ENCODE peak calls at places on chromosomes 4 and X, in five cellular contexts. One of them, this sample, is unnamed. For H3K27me3, the result is how much of the 10 kb centered on the place peaks cover.

GRCh38 chr4:568351-568652 is 7.8 kb downstream of the TMEM271 start:
- DNase-seq in naive thymus-derived CD4-positive, alpha-beta T cell: no peak
- DNase-seq in neuronal stem cell: no peak
- DNase-seq in cardiac muscle cell: no peak
- DNase-seq in psoas muscle: no peak
- DNase-seq in this sample: no peak

GRCh38 chr4:174496631-174497442 is 25.5 kb downstream of the HPGD start:
- DNase-seq in neuronal stem cell: no peak
- DNase-seq in cardiac muscle cell: no peak
- DNase-seq in psoas muscle: no peak
- DNase-seq in naive thymus-derived CD4-positive, alpha-beta T cell: peak
- DNase-seq in this sample: no peak

GRCh38 chr4:136319789-136320470 is 1212.4 kb downstream of the PCDH18 start:
- DNase-seq in naive thymus-derived CD4-positive, alpha-beta T cell: no peak
- DNase-seq in psoas muscle: no peak
- DNase-seq in neuronal stem cell: no peak
- DNase-seq in cardiac muscle cell: no peak
- DNase-seq in this sample: no peak

GRCh38 chr4:84237008-84237407 is 262.1 kb downstream of the NKX6-1 start:
- DNase-seq in cardiac muscle cell: no peak
- DNase-seq in psoas muscle: no peak
- DNase-seq in neuronal stem cell: no peak
- DNase-seq in naive thymus-derived CD4-positive, alpha-beta T cell: no peak
- DNase-seq in this sample: no peak

GRCh38 chr4:87007345-87008181 is 72.8 kb downstream of the AFF1 start:
- DNase-seq in neuronal stem cell: peak
- DNase-seq in cardiac muscle cell: peak
- DNase-seq in psoas muscle: peak
- DNase-seq in naive thymus-derived CD4-positive, alpha-beta T cell: peak
- DNase-seq in this sample: peak

GRCh38 chr4:37383579-37384229 is 139.2 kb downstream of the NWD2 start:
- DNase-seq in cardiac muscle cell: peak
- DNase-seq in psoas muscle: no peak
- DNase-seq in naive thymus-derived CD4-positive, alpha-beta T cell: peak
- DNase-seq in neuronal stem cell: peak
- DNase-seq in this sample: no peak

GRCh38 chr4:99180367-99181169 is 36.5 kb upstream of the ADH4 start:
- DNase-seq in naive thymus-derived CD4-positive, alpha-beta T cell: no peak
- DNase-seq in cardiac muscle cell: peak
- DNase-seq in neuronal stem cell: no peak
- DNase-seq in psoas muscle: no peak
- DNase-seq in this sample: no peak

GRCh38 chr4:25667931-25668557 is 12.4 kb downstream of the SLC34A2 start:
- DNase-seq in cardiac muscle cell: peak
- DNase-seq in neuronal stem cell: no peak
- DNase-seq in naive thymus-derived CD4-positive, alpha-beta T cell: no peak
- DNase-seq in psoas muscle: no peak
- DNase-seq in this sample: no peak

GRCh38 chrX:106243376-106243775 is 75.3 kb downstream of the PWWP3B start:
- DNase-seq in neuronal stem cell: no peak
- DNase-seq in cardiac muscle cell: no peak
- DNase-seq in psoas muscle: no peak
- DNase-seq in naive thymus-derived CD4-positive, alpha-beta T cell: no peak
- DNase-seq in this sample: no peak

DNA sequence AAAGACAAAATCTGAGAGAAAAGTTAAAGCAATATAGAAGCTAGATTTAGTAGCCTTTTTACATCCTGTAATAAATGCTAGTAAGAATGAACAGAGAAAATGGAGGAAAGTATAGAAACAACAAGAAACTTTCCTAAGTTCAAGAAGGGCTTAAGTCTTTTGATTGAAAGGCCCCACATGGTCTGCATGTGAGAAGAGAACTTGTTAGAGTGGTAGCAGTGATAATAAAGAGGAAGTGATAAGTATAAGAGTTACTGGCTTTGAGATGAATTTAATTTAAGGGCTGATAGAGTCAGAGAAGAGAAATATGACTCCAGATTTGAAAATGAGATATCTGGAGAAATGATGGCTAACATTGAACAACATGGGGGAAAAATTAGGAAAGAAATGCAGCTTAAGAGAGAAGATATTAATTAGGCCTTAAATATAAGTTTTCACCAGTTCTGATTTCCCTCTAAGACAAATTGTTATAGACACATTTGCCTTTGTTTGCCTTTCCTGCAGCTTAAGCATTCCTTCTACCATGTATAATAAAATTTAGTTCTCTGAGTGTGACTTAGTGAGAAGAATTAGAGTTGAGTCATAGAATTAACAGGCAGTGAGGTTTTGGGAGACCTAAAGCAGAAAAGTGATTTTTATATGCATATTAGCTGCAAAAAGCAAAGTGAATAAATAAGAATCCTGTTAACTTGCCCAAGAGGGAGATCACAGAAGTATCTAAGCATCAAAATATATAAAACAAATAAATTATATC is 18.4 kb downstream of the ZFX start:
- DNase-seq in cardiac muscle cell: no peak
- DNase-seq in neuronal stem cell: no peak
- DNase-seq in psoas muscle: no peak
- DNase-seq in naive thymus-derived CD4-positive, alpha-beta T cell: no peak
- DNase-seq in this sample: no peak
- H3K27me3 ChIP-seq in cardiac muscle cell: under half
- H3K27me3 ChIP-seq in neuronal stem cell: under half
- H3K27me3 ChIP-seq in psoas muscle: under half
- H3K27me3 ChIP-seq in naive thymus-derived CD4-positive, alpha-beta T cell: under half
- H3K27me3 ChIP-seq in this sample: under half

GRCh38 chr4:140092094-140092820 is 61.7 kb downstream of the MAML3 start:
- DNase-seq in psoas muscle: peak
- DNase-seq in naive thymus-derived CD4-positive, alpha-beta T cell: no peak
- DNase-seq in cardiac muscle cell: no peak
- DNase-seq in neuronal stem cell: peak
- DNase-seq in this sample: peak
- H3K4me3 ChIP-seq in psoas muscle: peak
- H3K4me3 ChIP-seq in naive thymus-derived CD4-positive, alpha-beta T cell: no peak
- H3K4me3 ChIP-seq in cardiac muscle cell: no peak
- H3K4me3 ChIP-seq in neuronal stem cell: no peak
- H3K4me3 ChIP-seq in this sample: peak

GRCh38 chrX:132369650-132370049 is 119.2 kb downstream of the MBNL3 start:
- DNase-seq in cardiac muscle cell: no peak
- DNase-seq in naive thymus-derived CD4-positive, alpha-beta T cell: no peak
- DNase-seq in psoas muscle: no peak
- DNase-seq in neuronal stem cell: no peak
- DNase-seq in this sample: no peak

GRCh38 chrX:132365490-132365889 is 123.3 kb downstream of the MBNL3 start:
- DNase-seq in naive thymus-derived CD4-positive, alpha-beta T cell: no peak
- DNase-seq in cardiac muscle cell: no peak
- DNase-seq in psoas muscle: no peak
- DNase-seq in neuronal stem cell: no peak
- DNase-seq in this sample: no peak

GRCh38 chrX:132367314-132367713 is 121.5 kb downstream of the MBNL3 start:
- DNase-seq in psoas muscle: no peak
- DNase-seq in naive thymus-derived CD4-positive, alpha-beta T cell: no peak
- DNase-seq in cardiac muscle cell: no peak
- DNase-seq in neuronal stem cell: no peak
- DNase-seq in this sample: no peak

GRCh38 chrX:132367984-132368383 is 120.9 kb downstream of the MBNL3 start:
- DNase-seq in psoas muscle: no peak
- DNase-seq in naive thymus-derived CD4-positive, alpha-beta T cell: no peak
- DNase-seq in neuronal stem cell: no peak
- DNase-seq in cardiac muscle cell: no peak
- DNase-seq in this sample: no peak

DNA sequence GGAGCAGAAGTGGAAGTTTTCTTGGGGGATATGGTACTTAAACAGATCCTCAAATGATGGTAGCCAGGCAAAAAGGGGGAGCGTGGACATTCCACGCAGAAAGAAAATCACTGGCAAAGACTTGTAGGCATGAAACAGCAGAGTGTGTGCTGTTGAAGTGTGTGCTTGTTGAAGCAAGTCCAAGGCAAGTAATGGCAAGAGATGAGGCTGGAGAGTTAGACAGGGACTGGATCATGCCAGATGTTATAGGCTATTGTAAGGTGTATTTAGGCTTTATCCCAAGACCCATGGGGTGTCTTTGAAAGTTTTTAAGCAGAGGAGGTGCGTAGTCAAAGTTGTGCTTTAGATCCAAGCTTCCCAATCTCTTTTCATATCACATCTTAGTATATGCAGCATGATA is 124.5 kb downstream of the MBNL3 start:
- DNase-seq in cardiac muscle cell: no peak
- DNase-seq in neuronal stem cell: no peak
- DNase-seq in naive thymus-derived CD4-positive, alpha-beta T cell: no peak
- DNase-seq in psoas muscle: no peak
- DNase-seq in this sample: no peak
- H3K27me3 ChIP-seq in cardiac muscle cell: under half
- H3K27me3 ChIP-seq in neuronal stem cell: under half
- H3K27me3 ChIP-seq in naive thymus-derived CD4-positive, alpha-beta T cell: under half
- H3K27me3 ChIP-seq in psoas muscle: under half
- H3K27me3 ChIP-seq in this sample: under half

DNA sequence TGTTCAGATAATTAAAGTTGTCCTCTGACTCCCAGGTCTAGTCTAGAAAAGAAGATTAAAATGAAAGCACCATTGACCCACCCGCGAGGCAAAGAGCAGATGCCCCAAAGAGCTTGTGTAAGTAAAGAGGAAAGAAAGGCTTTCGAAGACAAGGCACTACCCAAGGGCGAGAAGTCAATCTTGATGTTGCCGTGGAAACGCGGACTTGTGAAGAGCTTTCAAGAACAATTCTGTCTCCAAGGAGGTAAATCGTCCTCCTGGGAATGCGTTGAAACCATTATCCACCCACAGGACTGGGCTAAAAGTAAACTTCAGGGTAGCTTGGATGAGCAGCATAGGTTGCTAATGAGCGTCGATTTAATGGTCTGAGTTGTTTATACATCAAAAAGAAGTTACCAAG is 189.3 kb downstream of the DHRSX start:
- DNase-seq in naive thymus-derived CD4-positive, alpha-beta T cell: no peak
- DNase-seq in cardiac muscle cell: no peak
- DNase-seq in neuronal stem cell: peak
- DNase-seq in psoas muscle: no peak
- DNase-seq in this sample: no peak
- H3K4me3 ChIP-seq in naive thymus-derived CD4-positive, alpha-beta T cell: no peak
- H3K4me3 ChIP-seq in cardiac muscle cell: no peak
- H3K4me3 ChIP-seq in neuronal stem cell: no peak
- H3K4me3 ChIP-seq in psoas muscle: no peak
- H3K4me3 ChIP-seq in this sample: no peak

This sample was measured in heart right ventricle.